ENCODE peak calls at places on chromosomes 2 and 18, in six cellular contexts. One of them, this sample, is unnamed.

GRCh38 chr2:238942941-238943715 is 95.2 kb downstream of the TWIST2 start:
- DNase-seq in hepatocyte: no peak
- DNase-seq in GM23338: no peak
- DNase-seq in PC-3: no peak
- DNase-seq in HCT116: no peak
- DNase-seq in MM.1S: no peak
- DNase-seq in this sample: no peak

GRCh38 chr2:239035361-239035814 is 187.5 kb downstream of the TWIST2 start:
- DNase-seq in MM.1S: peak
- DNase-seq in hepatocyte: peak
- DNase-seq in GM23338: peak
- DNase-seq in HCT116: peak
- DNase-seq in PC-3: peak
- DNase-seq in this sample: peak

GRCh38 chr18:63975632-63976031 is 5.8 kb downstream of the SERPINB8 start:
- DNase-seq in HCT116: no peak
- DNase-seq in MM.1S: no peak
- DNase-seq in hepatocyte: no peak
- DNase-seq in GM23338: no peak
- DNase-seq in PC-3: no peak
- DNase-seq in this sample: no peak

GRCh38 chr2:97734061-97734912 is 20.9 kb downstream of the ZAP70 start:
- DNase-seq in PC-3: no peak
- DNase-seq in GM23338: no peak
- DNase-seq in MM.1S: no peak
- DNase-seq in hepatocyte: no peak
- DNase-seq in HCT116: no peak
- DNase-seq in this sample: no peak

GRCh38 chr2:98514879-98515570 is 70.4 kb downstream of the INPP4A start:
- DNase-seq in hepatocyte: no peak
- DNase-seq in GM23338: no peak
- DNase-seq in MM.1S: peak
- DNase-seq in PC-3: peak
- DNase-seq in HCT116: no peak
- DNase-seq in this sample: no peak

GRCh38 chr18:64208531-64208930 is 59.6 kb upstream of the LINC00305 start:
- DNase-seq in PC-3: no peak
- DNase-seq in GM23338: no peak
- DNase-seq in hepatocyte: no peak
- DNase-seq in MM.1S: no peak
- DNase-seq in HCT116: no peak
- DNase-seq in this sample: no peak

GRCh38 chr2:47015206-47015605 is 99.6 kb upstream of the MCFD2 start:
- DNase-seq in GM23338: no peak
- DNase-seq in hepatocyte: no peak
- DNase-seq in PC-3: peak
- DNase-seq in HCT116: no peak
- DNase-seq in MM.1S: no peak
- DNase-seq in this sample: no peak

GRCh38 chr18:68769423-68769822 is 28.5 kb upstream of the CCDC102B start:
- DNase-seq in MM.1S: no peak
- DNase-seq in PC-3: no peak
- DNase-seq in hepatocyte: no peak
- DNase-seq in GM23338: no peak
- DNase-seq in HCT116: no peak
- DNase-seq in this sample: no peak

GRCh38 chr2:239380831-239381708 is 19.8 kb downstream of the HDAC4 start:
- DNase-seq in hepatocyte: no peak
- DNase-seq in GM23338: no peak
- DNase-seq in MM.1S: no peak
- DNase-seq in PC-3: no peak
- DNase-seq in HCT116: no peak
- DNase-seq in this sample: no peak

GRCh38 chr2:2872309-2872617 is 505.4 kb downstream of the EIPR1 start:
- DNase-seq in HCT116: no peak
- DNase-seq in PC-3: no peak
- DNase-seq in hepatocyte: no peak
- DNase-seq in MM.1S: no peak
- DNase-seq in GM23338: no peak
- DNase-seq in this sample: no peak

GRCh38 chr2:2229898-2230817 is 100.9 kb downstream of the MYT1L start:
- DNase-seq in GM23338: no peak
- DNase-seq in hepatocyte: no peak
- DNase-seq in MM.1S: no peak
- DNase-seq in HCT116: no peak
- DNase-seq in PC-3: peak
- DNase-seq in this sample: no peak

GRCh38 chr2:143193121-143193520 is 63.9 kb downstream of the ARHGAP15 start:
- DNase-seq in hepatocyte: no peak
- DNase-seq in HCT116: no peak
- DNase-seq in PC-3: no peak
- DNase-seq in GM23338: no peak
- DNase-seq in MM.1S: no peak
- DNase-seq in this sample: no peak

GRCh38 chr2:156892449-156893335 is 364.8 kb upstream of the GALNT5 start:
- DNase-seq in GM23338: peak
- DNase-seq in hepatocyte: peak
- DNase-seq in HCT116: peak
- DNase-seq in MM.1S: peak
- DNase-seq in PC-3: peak
- DNase-seq in this sample: peak

GRCh38 chr18:52570975-52571374 is 231.0 kb downstream of the DCC start:
- DNase-seq in hepatocyte: no peak
- DNase-seq in MM.1S: no peak
- DNase-seq in PC-3: peak
- DNase-seq in HCT116: no peak
- DNase-seq in GM23338: no peak
- DNase-seq in this sample: no peak

GRCh38 chr2:120436885-120437603 is 91.1 kb downstream of the INHBB start:
- DNase-seq in HCT116: peak
- DNase-seq in MM.1S: peak
- DNase-seq in GM23338: peak
- DNase-seq in PC-3: peak
- DNase-seq in hepatocyte: peak
- DNase-seq in this sample: peak

GRCh38 chr18:73785276-73785675 is 362.4 kb downstream of the FBXO15 start:
- DNase-seq in PC-3: peak
- DNase-seq in MM.1S: no peak
- DNase-seq in hepatocyte: no peak
- DNase-seq in HCT116: no peak
- DNase-seq in GM23338: no peak
- DNase-seq in this sample: no peak

GRCh38 chr18:73784853-73785252 is 362.8 kb downstream of the FBXO15 start:
- DNase-seq in HCT116: no peak
- DNase-seq in hepatocyte: no peak
- DNase-seq in GM23338: no peak
- DNase-seq in MM.1S: no peak
- DNase-seq in PC-3: no peak
- DNase-seq in this sample: no peak

GRCh38 chr18:73778052-73778395 is 369.6 kb downstream of the FBXO15 start:
- DNase-seq in GM23338: no peak
- DNase-seq in hepatocyte: no peak
- DNase-seq in MM.1S: no peak
- DNase-seq in HCT116: no peak
- DNase-seq in PC-3: no peak
- DNase-seq in this sample: no peak

GRCh38 chr18:73780218-73780617 is 367.4 kb downstream of the FBXO15 start:
- DNase-seq in PC-3: no peak
- DNase-seq in hepatocyte: no peak
- DNase-seq in MM.1S: no peak
- DNase-seq in GM23338: peak
- DNase-seq in HCT116: no peak
- DNase-seq in this sample: peak

GRCh38 chr18:73782405-73782804 is 365.2 kb downstream of the FBXO15 start:
- DNase-seq in HCT116: no peak
- DNase-seq in GM23338: no peak
- DNase-seq in PC-3: no peak
- DNase-seq in hepatocyte: no peak
- DNase-seq in MM.1S: no peak
- DNase-seq in this sample: no peak
- TF ChIP-seq EZH2phosphoT487 in HCT116: no peak
- TF ChIP-seq EZH2phosphoT487 in GM23338: no peak
- TF ChIP-seq EZH2phosphoT487 in PC-3: no peak
- TF ChIP-seq EZH2phosphoT487 in hepatocyte: no peak
- TF ChIP-seq EZH2phosphoT487 in MM.1S: no peak
- TF ChIP-seq EZH2phosphoT487 in this sample: no peak

DNA sequence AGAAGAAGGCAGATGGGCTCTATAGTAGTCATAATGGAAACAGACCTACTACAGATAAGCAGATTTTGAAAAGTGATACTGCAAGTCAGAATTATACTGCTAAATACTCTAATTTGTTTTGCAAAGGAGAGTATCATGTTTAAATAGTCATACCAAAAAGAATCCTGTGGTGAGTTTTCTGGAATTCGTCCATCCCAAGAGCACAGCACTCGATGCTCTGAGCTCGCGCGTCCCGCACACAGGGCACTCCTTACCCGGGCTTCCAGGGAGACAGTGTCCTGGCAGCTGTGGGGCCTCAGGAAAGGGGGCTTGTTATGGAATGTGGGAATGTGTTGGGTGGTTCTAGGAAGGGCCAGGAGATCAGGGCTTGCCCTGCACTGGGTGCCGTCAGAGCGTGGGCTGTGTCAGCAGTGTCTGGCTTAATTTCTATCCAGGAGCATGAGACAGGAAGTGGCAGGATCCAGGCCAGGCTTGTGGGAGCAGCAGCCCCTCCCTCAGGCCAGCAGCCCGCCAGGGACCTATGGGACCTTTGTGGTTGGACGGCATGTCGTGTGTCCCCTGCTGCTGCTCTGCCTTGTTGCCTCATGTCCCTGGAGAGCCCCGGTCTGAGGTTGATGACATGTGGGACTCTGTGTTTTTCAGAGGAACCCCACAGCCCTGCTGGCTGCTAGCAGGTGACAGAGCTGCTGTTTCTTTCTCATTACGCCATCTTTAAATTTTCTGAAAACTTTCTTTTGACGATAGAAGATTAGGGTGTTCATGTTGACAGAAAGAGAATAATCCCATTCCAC is 193.2 kb upstream of the TPO start:
- DNase-seq in GM23338: no peak
- DNase-seq in hepatocyte: no peak
- DNase-seq in HCT116: no peak
- DNase-seq in PC-3: no peak
- DNase-seq in MM.1S: no peak
- DNase-seq in this sample: no peak
- TF ChIP-seq EZH2 in GM23338: no peak
- TF ChIP-seq EZH2 in hepatocyte: no peak
- TF ChIP-seq EZH2 in HCT116: no peak
- TF ChIP-seq EZH2 in PC-3: no peak
- TF ChIP-seq EZH2 in MM.1S: no peak
- TF ChIP-seq EZH2 in this sample: no peak

GRCh38 chr2:225793736-225794550 is 394.4 kb downstream of the NYAP2 start:
- DNase-seq in PC-3: no peak
- DNase-seq in MM.1S: no peak
- DNase-seq in hepatocyte: no peak
- DNase-seq in HCT116: no peak
- DNase-seq in GM23338: no peak
- DNase-seq in this sample: no peak

DNA sequence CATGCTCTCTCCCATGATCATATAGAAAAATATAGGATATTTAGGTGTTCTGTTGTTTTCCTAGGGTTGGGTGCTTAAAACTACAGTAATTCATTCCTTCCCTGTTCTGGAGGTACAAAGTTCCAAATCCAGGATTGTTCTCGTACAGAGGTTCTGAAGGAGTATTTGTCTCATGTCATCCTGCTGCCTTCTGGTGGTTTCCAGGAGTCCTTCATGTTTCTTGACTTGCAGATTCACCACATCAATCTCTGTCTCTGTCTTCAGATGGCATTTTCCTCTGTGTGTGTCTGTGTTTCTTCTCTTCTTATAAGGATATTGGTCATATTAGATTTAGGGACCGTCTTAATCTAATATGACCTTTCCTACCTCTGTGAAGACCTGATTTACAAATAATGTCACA is 397.9 kb downstream of the NYAP2 start:
- DNase-seq in HCT116: no peak
- DNase-seq in PC-3: no peak
- DNase-seq in MM.1S: no peak
- DNase-seq in GM23338: no peak
- DNase-seq in hepatocyte: no peak
- DNase-seq in this sample: no peak
- TF ChIP-seq CTCF in HCT116: no peak
- TF ChIP-seq CTCF in PC-3: peak
- TF ChIP-seq CTCF in MM.1S: no peak
- TF ChIP-seq CTCF in GM23338: no peak
- TF ChIP-seq CTCF in hepatocyte: no peak
- TF ChIP-seq CTCF in this sample: no peak

DNA sequence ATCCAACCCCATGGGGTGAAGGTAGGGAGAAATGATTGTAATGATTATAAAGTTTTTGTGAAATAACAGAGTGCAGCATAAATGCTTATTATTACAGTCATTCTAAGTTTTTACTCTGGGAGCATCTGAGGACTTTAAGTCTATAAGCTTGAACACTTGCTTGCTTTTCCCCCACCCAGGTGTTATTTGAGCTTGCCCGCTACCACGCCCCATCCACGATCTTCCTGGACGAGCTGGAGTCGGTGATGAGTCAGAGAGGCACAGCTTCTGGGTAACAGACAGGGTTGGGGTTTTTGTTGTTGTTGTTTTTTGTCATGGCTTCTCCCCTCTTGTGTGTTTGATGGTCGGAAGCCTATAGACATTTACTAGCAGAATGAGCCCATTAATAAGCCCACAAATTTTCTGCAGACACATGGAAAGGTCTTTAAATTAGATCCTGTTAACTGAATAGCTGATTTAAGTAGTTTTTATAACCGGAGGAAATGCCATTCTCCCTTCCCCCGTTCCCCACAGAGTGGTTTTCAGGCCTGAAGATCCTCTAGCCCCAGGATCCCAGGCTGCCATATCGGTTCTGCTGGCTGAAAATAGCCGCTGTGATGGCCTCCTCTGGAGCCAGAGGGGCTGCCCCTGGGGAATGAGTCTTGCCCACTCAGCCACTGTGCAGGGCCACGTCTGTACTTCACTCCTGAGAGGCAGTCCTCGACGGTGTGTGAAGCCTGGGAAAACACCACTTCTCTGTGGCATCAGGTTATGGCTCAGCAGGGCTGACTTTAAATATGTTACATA is 39.9 kb upstream of the ELOA2 start:
- DNase-seq in GM23338: peak
- DNase-seq in MM.1S: no peak
- DNase-seq in HCT116: peak
- DNase-seq in hepatocyte: peak
- DNase-seq in PC-3: peak
- DNase-seq in this sample: no peak
- TF ChIP-seq EZH2phosphoT487 in GM23338: no peak
- TF ChIP-seq EZH2phosphoT487 in MM.1S: no peak
- TF ChIP-seq EZH2phosphoT487 in HCT116: no peak
- TF ChIP-seq EZH2phosphoT487 in hepatocyte: no peak
- TF ChIP-seq EZH2phosphoT487 in PC-3: no peak
- TF ChIP-seq EZH2phosphoT487 in this sample: no peak

GRCh38 chr18:48408111-48408726 is 964 bp downstream of the ZBTB7C start:
- DNase-seq in GM23338: peak
- DNase-seq in hepatocyte: no peak
- DNase-seq in HCT116: no peak
- DNase-seq in MM.1S: no peak
- DNase-seq in PC-3: no peak
- DNase-seq in this sample: peak
- TF ChIP-seq EZH2 in GM23338: peak
- TF ChIP-seq EZH2 in hepatocyte: peak
- TF ChIP-seq EZH2 in HCT116: no peak
- TF ChIP-seq EZH2 in MM.1S: peak
- TF ChIP-seq EZH2 in PC-3: no peak
- TF ChIP-seq EZH2 in this sample: peak

This sample was measured in neural progenitor cell.